ENCODE peak calls at places on chromosome 18, in seven cellular contexts. S is CD8-positive, alpha-beta memory T cell; I is GM03348; P is activated CD4-positive, alpha-beta memory T cell treated with anti-CD3 and anti-CD28 coated beads for 36 hours; G is fibroblast of mammary gland; D is myocyte; E is PC-3. K is an unnamed sample.

GRCh38 chr18:57687970-57688369 is 66.3 kb upstream of the NARS1 start:
- DNase-seq in S (no peak), I (no peak), P (no peak), G (no peak), D (peak; percentile 35), E (no peak), K (no peak)

GRCh38 chr18:13005289-13005688 is 14.1 kb downstream of the CEP192 start:
- DNase-seq in S (no peak), I (no peak), P (no peak), G (no peak), D (no peak), E (no peak), K (no peak)

GRCh38 chr18:67589325-67589724 is 72.8 kb upstream of the DSEL start:
- DNase-seq in S (no peak), I (no peak), P (no peak), G (no peak), D (no peak), E (peak; percentile 54), K (no peak)

GRCh38 chr18:55821219-55821618 is 233.2 kb upstream of the TCF4 start:
- DNase-seq in S (no peak), I (peak; percentile 28), P (no peak), G (peak; percentile 79), D (peak; percentile 40), E (peak; percentile 68), K (peak; percentile 50)

GRCh38 chr18:59865241-59865986 is 34.4 kb upstream of the PMAIP1 start:
- DNase-seq in S (no peak), I (no peak), P (no peak), G (no peak), D (no peak), E (no peak), K (no peak)

GRCh38 chr18:57427429-57428181 is 7.6 kb upstream of the ONECUT2 start:
- DNase-seq in S (no peak), I (no peak), P (no peak), G (no peak), D (no peak), E (no peak), K (no peak)

GRCh38 chr18:6009751-6010150 is 114.4 kb upstream of the TMEM200C start:
- DNase-seq in S (no peak), I (no peak), P (no peak), G (peak; percentile 57), D (no peak), E (peak; percentile 77), K (no peak)

GRCh38 chr18:59823611-59824195 is 76.1 kb upstream of the PMAIP1 start:
- DNase-seq in S (peak; percentile 56), I (peak; percentile 76), P (peak; percentile 69), G (peak; percentile 85), D (peak; percentile 87), E (peak; percentile 92), K (peak; percentile 82)

GRCh38 chr18:68034293-68034692 is 517.8 kb upstream of the DSEL start:
- DNase-seq in S (no peak), I (peak; percentile 16), P (no peak), G (peak; percentile 82), D (no peak), E (no peak), K (peak; percentile 76)

GRCh38 chr18:63224574-63224973 is 95.0 kb downstream of the BCL2 start:
- DNase-seq in S (no peak), I (no peak), P (peak; percentile 71), G (no peak), D (no peak), E (no peak), K (no peak)

GRCh38 chr18:49890041-49890440 is 76.7 kb upstream of the ACAA2 start:
- DNase-seq in S (no peak), I (no peak), P (no peak), G (no peak), D (no peak), E (no peak), K (no peak)

GRCh38 chr18:12361770-12362378 is 15.2 kb downstream of the AFG3L2 start:
- DNase-seq in S (no peak), I (no peak), P (no peak), G (peak; percentile 29), D (no peak), E (peak; percentile 19), K (no peak)

GRCh38 chr18:35489913-35490490 is 7.8 kb downstream of the INO80C start:
- DNase-seq in S (no peak), I (no peak), P (no peak), G (no peak), D (no peak), E (no peak), K (no peak)

GRCh38 chr18:78929502-78929901 is 50.1 kb upstream of the SALL3 start:
- DNase-seq in S (no peak), I (no peak), P (no peak), G (no peak), D (no peak), E (no peak), K (no peak)

GRCh38 chr18:6884944-6885343 is 155.4 kb downstream of the ARHGAP28 start:
- DNase-seq in S (no peak), I (no peak), P (no peak), G (peak; percentile 24), D (no peak), E (no peak), K (no peak)

GRCh38 chr18:55573386-55573785 is 14.6 kb downstream of the TCF4 start:
- DNase-seq in S (no peak), I (no peak), P (no peak), G (no peak), D (no peak), E (no peak), K (no peak)

GRCh38 chr18:58391113-58391892 is 237.6 kb downstream of the ALPK2 start:
- DNase-seq in S (no peak), I (no peak), P (no peak), G (no peak), D (peak; percentile 81), E (no peak), K (peak; percentile 26)

GRCh38 chr18:79682896-79683625 is 3.5 kb downstream of the CTDP1 start:
- DNase-seq in S (no peak), I (no peak), P (peak; percentile 77), G (no peak), D (no peak), E (no peak), K (no peak)

GRCh38 chr18:59792353-59792752 is 95.1 kb upstream of the CCBE1 start:
- DNase-seq in S (no peak), I (no peak), P (no peak), G (no peak), D (no peak), E (no peak), K (no peak)